ENCODE peak calls at places on chromosomes 2 and 18, in seven cellular contexts. O is A549, V is IMR-90, P is transverse colon, M is tibial nerve, N is lower leg skin, J is prostate gland. X is an unnamed sample.

GRCh38 chr18:51083398-51083797 is 53.4 kb downstream of the SMAD4 start:
- DNase-seq in J (no peak), O (no peak), V (no peak), M (no peak), N (no peak), P (no peak), X (no peak)

GRCh38 chr2:38146302-38146916 is 70.5 kb upstream of the CYP1B1 start:
- DNase-seq in P (peak), N (no peak), V (peak), J (no peak), O (peak), M (no peak), X (peak)

GRCh38 chr2:173955867-173956266 is 9.3 kb downstream of the SP3 start:
- DNase-seq in M (no peak), N (no peak), O (no peak), J (no peak), V (no peak), P (no peak), X (no peak)

GRCh38 chr2:42207826-42208225 is 38.7 kb downstream of the EML4 start:
- DNase-seq in V (no peak), O (no peak), P (no peak), N (no peak), M (no peak), J (no peak), X (no peak)

GRCh38 chr2:188983427-188984101 is 9.4 kb downstream of the COL3A1 start:
- DNase-seq in N (no peak), V (peak), J (no peak), M (no peak), O (no peak), P (no peak), X (no peak)

GRCh38 chr2:75429036-75429435 is 131.7 kb downstream of the EVA1A start:
- DNase-seq in J (no peak), O (no peak), M (no peak), V (no peak), P (no peak), N (no peak), X (no peak)

GRCh38 chr2:237306083-237306786 is 107.7 kb downstream of the COL6A3 start:
- DNase-seq in M (no peak), V (peak), N (no peak), J (no peak), O (no peak), P (no peak), X (no peak)

GRCh38 chr2:198973785-198974184 is 484.0 kb downstream of the SATB2 start:
- DNase-seq in N (no peak), M (no peak), P (no peak), O (no peak), J (no peak), V (no peak), X (no peak)

GRCh38 chr2:191247381-191248057 is 2.3 kb downstream of the MYO1B start:
- DNase-seq in N (no peak), O (peak), V (peak), M (no peak), J (no peak), P (no peak), X (no peak)

GRCh38 chr2:96265349-96265839 is 403 bp downstream of the TMEM127 start:
- DNase-seq in N (peak), V (no peak), P (peak), J (no peak), M (peak), O (peak), X (peak)

GRCh38 chr2:5391361-5391760 is 300.8 kb upstream of the SOX11 start:
- DNase-seq in J (no peak), N (no peak), P (no peak), M (no peak), V (no peak), O (no peak), X (peak)

GRCh38 chr18:62450546-62451395 is 72.1 kb upstream of the ZCCHC2 start:
- DNase-seq in N (peak), M (peak), P (no peak), V (peak), O (peak), J (no peak), X (peak)

DNA sequence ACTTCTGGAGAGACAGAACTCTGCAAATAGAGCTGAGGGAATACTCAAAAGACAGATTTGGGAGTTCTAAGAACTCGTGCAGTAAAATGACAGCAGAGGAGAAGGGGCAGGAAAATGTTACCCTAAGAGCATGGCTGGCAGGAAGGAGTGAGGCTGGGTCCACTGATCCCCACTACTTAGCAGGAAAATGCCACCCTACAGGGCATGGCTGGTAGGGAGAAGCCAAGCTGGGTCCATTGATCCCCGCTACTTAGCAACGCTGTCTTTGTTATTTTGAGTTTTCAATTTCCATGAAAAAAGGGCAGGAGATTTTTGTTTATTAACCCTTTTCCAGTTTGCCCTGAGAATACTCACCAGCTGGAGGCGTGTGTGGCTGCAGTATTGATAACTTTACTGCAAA is 100.3 kb upstream of the TMEM200C start:
- DNase-seq in O (no peak), P (no peak), J (no peak), M (no peak), N (no peak), V (no peak), X (no peak)
- H3K4me3 ChIP-seq in O (no peak), P (no peak), J (no peak), M (no peak), N (no peak), V (no peak), X (no peak)

DNA sequence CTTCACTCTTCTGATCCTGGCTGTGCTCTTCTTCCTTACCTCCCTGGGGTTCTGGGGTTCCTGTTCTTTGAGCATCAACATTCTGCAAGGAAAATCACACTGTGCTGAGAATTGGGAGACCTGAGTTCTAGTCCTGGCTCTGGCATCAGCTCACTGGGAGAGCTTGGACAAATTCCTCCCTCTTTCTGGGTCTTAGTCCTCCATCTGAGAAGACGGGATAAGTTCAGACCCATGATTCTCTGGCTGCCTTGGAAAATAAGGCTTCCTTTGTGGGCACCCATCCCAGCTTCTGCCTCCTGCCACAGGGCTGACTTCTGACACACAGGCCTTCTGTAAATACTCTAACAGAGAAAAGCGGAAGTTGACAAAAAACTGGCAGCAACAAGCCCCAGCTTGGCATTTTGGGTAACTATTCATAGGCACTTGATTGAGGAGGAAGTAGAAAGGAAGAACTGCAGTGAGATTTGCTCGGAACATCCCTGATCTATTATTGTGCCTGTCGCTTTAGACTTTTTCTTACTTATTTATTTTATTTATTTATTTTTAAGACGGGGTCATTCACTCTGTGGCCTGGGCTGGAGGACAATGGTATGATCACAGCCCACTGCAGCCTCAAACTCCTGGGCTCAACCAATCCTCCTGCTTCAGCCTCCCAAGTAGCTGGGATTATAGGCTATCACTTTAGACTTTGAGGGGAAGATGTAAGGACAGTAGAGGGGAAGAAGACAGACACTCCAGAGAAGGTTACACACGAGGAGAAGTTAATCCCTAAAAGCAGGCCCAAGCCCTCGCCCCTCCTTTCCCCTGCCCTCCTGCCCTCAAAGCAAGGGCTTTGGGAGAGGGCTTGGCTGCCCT is 7.9 kb downstream of the PCBP1 start:
- DNase-seq in O (no peak), N (peak), P (peak), V (peak), J (peak), M (no peak), X (no peak)
- TF ChIP-seq POLR2A in O (no peak), N (no peak), P (peak), V (no peak), J (peak), M (peak), X (no peak)

GRCh38 chr18:80246656-80247402 is 485 bp downstream of the PARD6G start:
- DNase-seq in P (no peak), J (peak), O (peak), N (peak), V (no peak), M (no peak), X (peak)

GRCh38 chr18:80244167-80244566 is 3.1 kb downstream of the PARD6G start:
- DNase-seq in P (no peak), V (no peak), J (no peak), N (no peak), M (no peak), O (no peak), X (no peak)

GRCh38 chr18:80245781-80246655 is 1.3 kb downstream of the PARD6G start:
- DNase-seq in V (no peak), N (peak), P (no peak), M (no peak), J (peak), O (no peak), X (no peak)

GRCh38 chr18:80243204-80243603 is 4.1 kb downstream of the PARD6G start:
- DNase-seq in J (no peak), M (no peak), N (peak), V (no peak), P (no peak), O (no peak), X (no peak)

DNA sequence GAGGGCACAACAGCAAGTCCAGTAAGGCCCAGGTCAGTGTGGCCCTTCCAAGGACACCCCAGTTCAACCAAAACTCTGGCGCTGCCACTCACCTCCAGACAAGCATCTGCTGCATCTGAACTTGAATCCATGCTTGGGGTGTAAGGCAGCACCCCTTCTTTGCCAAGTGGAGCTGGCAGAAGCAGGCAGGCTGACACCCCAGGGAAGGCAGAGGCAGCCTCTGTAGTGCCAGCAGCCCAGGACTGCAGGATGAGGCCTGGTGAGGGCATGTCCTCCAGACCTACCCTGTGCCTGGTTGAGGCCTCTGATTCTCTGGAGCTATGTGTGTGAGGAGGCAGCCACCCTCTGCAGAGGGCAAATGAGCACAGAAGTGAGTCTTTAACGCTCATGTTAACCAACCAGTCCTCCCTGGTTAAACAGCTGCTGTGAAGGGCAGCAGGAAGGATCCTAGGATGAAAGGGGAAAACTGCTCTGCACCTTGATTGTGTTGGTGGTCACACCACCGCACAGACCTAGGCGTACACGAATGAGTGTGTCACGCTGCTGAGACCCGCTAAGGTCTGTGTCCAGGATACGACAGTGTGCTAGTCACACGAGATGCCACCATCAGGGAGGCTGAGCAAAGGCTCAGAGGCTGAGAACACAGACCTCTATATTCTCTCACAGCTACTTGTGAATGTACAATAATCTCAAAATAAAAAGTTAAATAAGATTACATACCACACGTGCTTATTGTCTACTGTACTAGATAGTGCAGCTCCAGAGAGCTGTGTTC is 2.2 kb downstream of the PARD6G start:
- DNase-seq in J (no peak), O (no peak), N (peak), P (no peak), V (no peak), M (no peak), X (no peak)
- H3K4me3 ChIP-seq in J (no peak), O (no peak), N (no peak), P (no peak), V (no peak), M (no peak), X (no peak)

DNA sequence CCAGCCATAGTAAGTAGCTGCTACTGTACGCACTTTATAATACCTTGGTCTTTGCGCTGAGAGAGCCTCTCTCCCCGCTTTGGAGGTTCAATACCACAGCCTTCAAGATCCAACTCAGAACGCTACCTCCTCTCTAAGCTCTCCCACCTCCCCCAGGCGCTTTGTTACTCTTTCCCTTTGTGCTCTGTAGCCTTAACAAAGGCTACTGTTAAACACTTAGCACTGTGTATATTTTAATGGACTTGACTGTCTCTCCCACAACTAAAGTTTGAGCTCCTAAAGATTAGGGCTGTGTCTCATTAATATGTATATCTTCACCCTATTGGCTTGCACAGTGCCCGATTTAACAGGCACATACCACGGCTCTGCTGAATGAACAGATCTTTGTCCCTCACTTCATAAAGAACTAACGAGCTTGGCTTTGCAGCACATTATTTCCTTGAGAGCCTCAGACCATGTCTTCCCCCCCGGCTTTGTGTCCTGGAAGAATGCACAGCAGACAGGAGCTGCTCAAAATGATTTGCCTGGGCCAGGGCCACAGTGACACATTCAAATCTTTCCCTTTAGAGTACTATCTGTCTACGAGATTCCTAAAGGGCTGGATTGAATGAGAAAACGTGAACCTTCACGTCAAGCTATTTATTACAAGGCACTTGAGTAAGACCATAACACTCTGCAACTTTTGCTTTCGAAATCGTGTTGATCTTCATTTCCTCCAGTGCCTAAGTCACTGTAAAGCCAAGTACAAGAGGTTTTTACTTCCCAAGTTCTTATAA is 22.1 kb downstream of the ABHD3 start:
- DNase-seq in N (no peak), M (no peak), V (peak), P (no peak), O (no peak), J (peak), X (no peak)
- TF ChIP-seq POLR2A in N (no peak), M (peak), V (no peak), P (no peak), O (no peak), J (no peak), X (no peak)

DNA sequence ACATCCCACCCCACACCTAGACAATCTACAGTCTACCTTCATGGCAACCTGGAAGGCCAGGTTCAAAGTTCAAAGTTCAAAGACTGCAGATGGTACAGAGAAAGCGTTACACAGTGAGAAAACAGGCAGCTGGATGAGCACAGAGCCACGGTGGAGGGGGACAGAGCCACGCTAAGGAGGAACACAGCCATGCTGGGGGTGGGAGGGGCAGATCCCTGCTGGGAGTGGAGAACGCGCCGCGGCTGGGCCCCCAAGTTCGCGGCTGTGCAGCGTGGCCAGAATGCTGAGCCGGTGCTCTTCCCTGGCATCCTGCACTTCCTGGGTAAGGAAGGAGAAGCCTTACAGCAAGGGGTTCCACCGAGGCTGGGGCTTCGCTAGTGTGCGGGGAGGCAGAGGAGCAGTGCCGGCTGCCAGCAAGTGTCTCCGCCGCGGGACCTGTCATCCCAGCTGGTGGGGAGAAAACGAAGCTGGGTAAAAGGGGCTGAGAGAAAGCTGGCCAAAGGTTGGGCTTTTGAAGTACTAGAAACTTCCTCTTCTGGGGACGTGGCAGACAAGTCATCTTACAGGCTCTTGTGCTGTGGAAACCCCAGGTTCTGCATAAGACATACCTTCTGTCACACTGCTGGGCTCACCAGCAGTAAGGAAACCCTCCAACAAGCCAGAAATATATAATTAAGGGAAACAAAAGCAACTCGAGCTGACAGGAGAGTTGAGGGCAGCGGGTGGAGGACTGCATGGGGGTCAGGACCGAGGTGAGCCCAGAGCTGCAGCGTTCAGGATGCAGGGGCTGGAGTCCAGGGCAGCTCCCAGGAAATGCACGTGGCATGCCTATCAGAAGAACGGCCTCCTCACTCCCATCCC is 115.5 kb downstream of the HDAC4 start:
- DNase-seq in J (no peak), M (peak), V (no peak), N (no peak), P (peak), O (no peak), X (peak)
- H3K4me3 ChIP-seq in J (no peak), M (peak), V (no peak), N (no peak), P (no peak), O (no peak), X (no peak)

DNA sequence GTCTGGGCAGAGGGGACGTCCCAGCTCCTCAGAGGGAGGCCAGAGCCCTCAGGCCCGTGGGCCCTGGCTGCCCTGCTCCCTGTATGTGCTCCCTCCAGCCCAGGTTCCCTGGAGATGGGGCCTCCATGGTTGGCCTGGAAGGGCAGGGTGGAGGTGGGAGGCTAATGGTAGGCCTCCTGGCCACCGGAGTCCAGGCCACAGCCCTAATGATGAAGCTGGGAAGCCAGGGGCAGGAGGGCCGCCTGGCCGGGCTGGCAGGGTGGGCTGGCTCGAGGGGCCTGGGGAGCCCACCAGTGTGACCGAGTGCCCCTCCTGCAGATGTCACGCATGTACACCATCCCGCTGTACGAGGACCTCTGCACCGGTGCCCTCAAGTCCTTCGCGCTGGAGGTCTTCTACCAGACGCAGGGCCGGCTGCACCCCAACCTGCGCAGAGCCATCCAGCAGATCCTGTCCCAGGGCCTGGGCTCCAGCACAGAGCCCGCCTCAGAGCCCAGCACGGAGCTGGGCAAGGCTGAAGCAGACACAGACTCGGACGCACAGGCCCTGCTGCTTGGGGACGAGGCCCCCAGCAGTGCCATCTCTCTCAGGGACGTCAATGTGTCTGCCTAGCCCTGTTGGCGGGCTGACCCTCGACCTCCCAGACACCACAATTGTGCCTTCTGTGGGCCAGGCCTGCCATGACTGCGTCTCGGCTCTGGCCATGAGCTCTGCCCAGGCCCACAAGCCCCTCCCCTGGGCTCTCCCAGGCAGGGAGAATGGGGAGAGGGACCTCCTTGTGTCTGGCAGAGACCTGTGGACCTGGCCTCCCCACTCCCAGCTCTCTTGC is 9.0 kb upstream of the CAPN10 start:
- DNase-seq in O (no peak), M (no peak), V (no peak), P (no peak), N (no peak), J (no peak), X (no peak)
- TF ChIP-seq POLR2A in O (no peak), M (no peak), V (no peak), P (no peak), N (no peak), J (no peak), X (no peak)

GRCh38 chr2:197307933-197308521 is 2.6 kb downstream of the ANKRD44 start:
- DNase-seq in O (no peak), P (peak), J (no peak), V (no peak), M (no peak), N (no peak), X (no peak)
- H3K4me3 ChIP-seq in O (no peak), P (no peak), J (no peak), V (no peak), M (peak), N (no peak), X (no peak)

GRCh38 chr18:9848170-9848854 is 37.5 kb upstream of the TXNDC2 start:
- DNase-seq in N (no peak), M (no peak), V (no peak), J (no peak), P (no peak), O (no peak), X (no peak)

GRCh38 chr18:9852266-9853081 is 33.3 kb upstream of the TXNDC2 start:
- DNase-seq in V (no peak), J (no peak), P (no peak), N (no peak), M (no peak), O (no peak), X (no peak)

GRCh38 chr18:9851511-9851910 is 34.3 kb upstream of the TXNDC2 start:
- DNase-seq in P (no peak), V (no peak), N (no peak), J (no peak), M (no peak), O (no peak), X (no peak)

GRCh38 chr18:9850297-9850696 is 35.5 kb upstream of the TXNDC2 start:
- DNase-seq in O (no peak), V (no peak), N (no peak), J (no peak), M (no peak), P (no peak), X (no peak)

GRCh38 chr18:9849407-9849961 is 36.3 kb upstream of the TXNDC2 start:
- DNase-seq in J (peak), O (no peak), M (no peak), P (peak), N (peak), V (no peak), X (peak)
- TF ChIP-seq POLR2A in J (no peak), O (no peak), M (no peak), P (no peak), N (no peak), V (no peak), X (no peak)

X was measured in heart left ventricle.